ENCODE peak calls at places on chromosomes 11 and 22, in four cellular contexts. Q is astrocyte, F is fibroblast of lung, M is colonic mucosa. X is an unnamed sample.
A peak's percentile ranks its signal among the peaks of the same experiment; 100 is the strongest.

GRCh38 chr11:103035656-103036434 is 56.1 kb downstream of the DCUN1D5 start:
- DNase-seq in F (peak; percentile 80), M (peak; percentile 64), Q (peak; percentile 77), X (peak; percentile 96)

GRCh38 chr11:112995423-112996084 is 34.3 kb downstream of the NCAM1 start:
- DNase-seq in F (no peak), M (no peak), Q (no peak), X (no peak)

GRCh38 chr11:1691027-1691877 is 5.7 kb upstream of the KRTAP5-6 start:
- DNase-seq in M (no peak), Q (no peak), F (no peak), X (no peak)

GRCh38 chr11:48055292-48056132 is 75.2 kb downstream of the PTPRJ start:
- DNase-seq in F (no peak), Q (peak; percentile 93), M (peak; percentile 71), X (peak; percentile 96)

GRCh38 chr22:36775589-36775965 is 342 bp downstream of the IFT27 start:
- DNase-seq in Q (no peak), F (peak; percentile 5), M (peak; percentile 50), X (peak; percentile 7)

GRCh38 chr22:22239311-22239939 is 5.2 kb upstream of the VPREB1 start:
- DNase-seq in Q (no peak), F (no peak), M (no peak), X (no peak)

GRCh38 chr11:134063991-134064747 is 4.7 kb upstream of the JAM3 start:
- DNase-seq in F (no peak), M (no peak), Q (no peak), X (no peak)

GRCh38 chr11:116186592-116186991 is 586.2 kb downstream of the BUD13 start:
- DNase-seq in M (no peak), Q (no peak), F (no peak), X (no peak)

GRCh38 chr11:96311120-96311568 is 31.9 kb downstream of the MAML2 start:
- DNase-seq in Q (peak; percentile 81), M (peak; percentile 48), F (peak; percentile 75), X (peak; percentile 78)

GRCh38 chr22:39219071-39220050 is 25.4 kb downstream of the PDGFB start:
- DNase-seq in M (no peak), Q (no peak), F (no peak), X (no peak)

GRCh38 chr11:107716884-107717532 is 5.2 kb upstream of the SLN start:
- DNase-seq in Q (peak; percentile 75), M (no peak), F (no peak), X (peak; percentile 40)

GRCh38 chr11:59429924-59430516 is 3.8 kb upstream of the OR5A2 start:
- DNase-seq in F (peak; percentile 53), M (peak; percentile 49), Q (peak; percentile 3), X (peak; percentile 86)

GRCh38 chr11:112588252-112588668 is 327.6 kb upstream of the PLET1 start:
- DNase-seq in Q (peak; percentile 61), F (peak; percentile 87), M (peak; percentile 40), X (peak; percentile 90)

GRCh38 chr11:8959546-8960166 is 4.6 kb downstream of the TMEM9B start:
- DNase-seq in Q (peak; percentile 71), M (peak; percentile 58), F (peak; percentile 89), X (peak; percentile 73)

GRCh38 chr11:3133456-3134217 is 31.5 kb downstream of the OSBPL5 start:
- DNase-seq in M (no peak), Q (no peak), F (no peak), X (no peak)

GRCh38 chr11:119100246-119100959 is 1.2 kb downstream of the DPAGT1 start:
- DNase-seq in Q (peak; percentile 33), M (no peak), F (peak; percentile 60), X (peak; percentile 76)

GRCh38 chr11:66934971-66935779 is 23.0 kb downstream of the PC start:
- DNase-seq in M (no peak), Q (peak; percentile 74), F (peak; percentile 90), X (no peak)

GRCh38 chr11:115912484-115912945 is 408.3 kb upstream of the CADM1 start:
- DNase-seq in F (no peak), Q (no peak), M (no peak), X (no peak)

GRCh38 chr11:35145249-35145648 is 6.3 kb downstream of the CD44 start:
- DNase-seq in Q (peak; percentile 61), M (no peak), F (no peak), X (peak; percentile 81)

GRCh38 chr11:12089473-12089872 is 20.9 kb upstream of the MICAL2 start:
- DNase-seq in Q (no peak), F (no peak), M (no peak), X (peak; percentile 58)

GRCh38 chr11:101049123-101049522 is 80.5 kb downstream of the PGR start:
- DNase-seq in Q (no peak), M (no peak), F (no peak), X (peak; percentile 94)

GRCh38 chr11:86468169-86468568 is 93.5 kb downstream of the CCDC81 start:
- DNase-seq in F (no peak), M (no peak), Q (no peak), X (no peak)
- H3K9ac ChIP-seq in F (no peak overlapping the region), M (no peak overlapping the region), Q (no peak overlapping the region), X (no peak overlapping the region)

DNA sequence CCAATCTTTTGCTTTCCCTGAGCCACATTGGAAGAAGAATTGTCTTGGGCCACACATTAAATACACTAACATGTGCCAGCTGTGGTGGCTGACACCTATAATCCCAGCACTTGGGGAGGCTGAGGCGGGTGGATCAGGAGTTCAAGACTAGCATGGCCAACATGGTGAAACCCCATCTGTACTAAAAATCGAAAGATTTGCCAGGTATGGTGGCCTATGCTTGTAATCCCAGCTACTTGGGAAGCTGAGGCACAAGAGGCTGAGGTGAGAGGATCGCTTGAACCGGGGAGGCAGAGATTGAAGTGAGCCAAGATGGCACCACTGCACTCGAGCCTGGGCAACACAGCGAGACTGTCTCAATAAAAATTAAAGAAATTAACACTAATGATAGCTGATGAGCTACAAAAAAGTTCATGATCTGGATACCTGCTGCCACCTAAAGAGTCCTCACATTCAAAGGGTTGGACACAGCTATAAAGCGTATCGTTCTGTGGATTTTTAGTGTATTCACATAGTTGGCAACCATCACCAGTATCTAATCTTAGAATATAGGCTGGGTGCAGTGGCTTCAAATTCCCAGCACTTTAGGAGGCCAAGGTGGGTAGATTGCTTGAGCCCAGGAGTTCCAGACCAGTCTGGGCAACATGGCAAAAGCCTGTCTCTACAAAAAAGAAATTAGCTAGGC is 3.4 kb upstream of the LDHC start:
- DNase-seq in F (no peak), M (no peak), Q (no peak), X (peak; percentile 18)
- H3K27ac ChIP-seq in F (no peak overlapping the region), M (no peak overlapping the region), Q (no peak overlapping the region), X (peak overlapping the region; percentile 69)

GRCh38 chr22:42895541-42895981 is 38.5 kb upstream of the ARFGAP3 start:
- DNase-seq in M (no peak), Q (no peak), F (no peak), X (no peak)
- H3K9ac ChIP-seq in M (no peak overlapping the region), Q (no peak overlapping the region), F (no peak overlapping the region), X (no peak overlapping the region)

DNA sequence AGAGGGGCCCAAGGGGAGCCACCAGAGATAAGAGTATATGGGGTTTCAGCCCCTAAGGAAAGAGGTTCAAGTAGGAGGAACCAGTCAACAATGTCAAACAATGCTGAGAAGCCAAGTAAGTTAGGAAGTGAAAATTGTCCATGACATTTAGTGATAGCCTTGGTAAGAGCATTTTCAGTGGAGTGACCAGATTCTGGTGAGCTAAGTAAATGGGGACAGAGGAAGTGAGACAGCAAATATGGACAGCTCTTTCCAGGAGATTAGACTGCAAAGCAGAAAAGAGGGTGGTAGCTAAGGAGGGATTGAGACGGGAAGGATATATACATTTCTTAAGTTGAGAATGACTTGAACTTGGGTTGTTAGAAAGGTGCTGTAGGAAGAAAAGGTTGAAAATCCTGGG is 22.9 kb downstream of the POLD3 start:
- DNase-seq in Q (no peak), M (no peak), F (no peak), X (no peak)
- H3K27ac ChIP-seq in Q (no peak overlapping the region), M (no peak overlapping the region), F (no peak overlapping the region), X (no peak overlapping the region)

DNA sequence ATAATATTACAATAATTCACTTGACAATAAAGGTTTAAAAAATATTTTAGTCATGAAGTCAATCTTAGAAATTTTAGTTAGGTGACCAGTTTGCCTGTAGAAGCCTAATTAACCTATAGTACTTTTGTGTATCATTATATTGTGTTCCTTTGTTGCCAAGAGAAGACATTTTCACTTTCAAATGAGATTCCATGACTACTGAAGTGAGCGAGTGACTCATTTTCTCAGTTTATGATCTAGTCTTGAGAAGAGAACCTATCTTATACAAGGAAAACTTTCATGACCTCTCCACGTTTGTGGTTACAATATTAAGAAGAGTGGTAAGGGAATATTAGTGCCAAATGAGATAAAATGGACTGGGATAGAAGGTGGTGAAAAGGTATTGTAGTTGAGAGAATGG is 423.9 kb upstream of the CHORDC1 start:
- DNase-seq in M (no peak), F (no peak), Q (no peak), X (peak; percentile 42)
- H3K9ac ChIP-seq in M (no peak overlapping the region), F (no peak overlapping the region), Q (no peak overlapping the region), X (no peak overlapping the region)

GRCh38 chr11:69648679-69649575 is 8.0 kb downstream of the CCND1 start:
- DNase-seq in F (no peak), Q (no peak), M (no peak), X (no peak)

GRCh38 chr11:69647349-69647748 is 6.4 kb downstream of the CCND1 start:
- DNase-seq in Q (no peak), F (no peak), M (no peak), X (no peak)

GRCh38 chr11:69649576-69649900 is 8.6 kb downstream of the CCND1 start:
- DNase-seq in M (no peak), Q (no peak), F (no peak), X (no peak)

GRCh38 chr11:69646493-69647201 is 5.7 kb downstream of the CCND1 start:
- DNase-seq in Q (no peak), M (no peak), F (no peak), X (no peak)

DNA sequence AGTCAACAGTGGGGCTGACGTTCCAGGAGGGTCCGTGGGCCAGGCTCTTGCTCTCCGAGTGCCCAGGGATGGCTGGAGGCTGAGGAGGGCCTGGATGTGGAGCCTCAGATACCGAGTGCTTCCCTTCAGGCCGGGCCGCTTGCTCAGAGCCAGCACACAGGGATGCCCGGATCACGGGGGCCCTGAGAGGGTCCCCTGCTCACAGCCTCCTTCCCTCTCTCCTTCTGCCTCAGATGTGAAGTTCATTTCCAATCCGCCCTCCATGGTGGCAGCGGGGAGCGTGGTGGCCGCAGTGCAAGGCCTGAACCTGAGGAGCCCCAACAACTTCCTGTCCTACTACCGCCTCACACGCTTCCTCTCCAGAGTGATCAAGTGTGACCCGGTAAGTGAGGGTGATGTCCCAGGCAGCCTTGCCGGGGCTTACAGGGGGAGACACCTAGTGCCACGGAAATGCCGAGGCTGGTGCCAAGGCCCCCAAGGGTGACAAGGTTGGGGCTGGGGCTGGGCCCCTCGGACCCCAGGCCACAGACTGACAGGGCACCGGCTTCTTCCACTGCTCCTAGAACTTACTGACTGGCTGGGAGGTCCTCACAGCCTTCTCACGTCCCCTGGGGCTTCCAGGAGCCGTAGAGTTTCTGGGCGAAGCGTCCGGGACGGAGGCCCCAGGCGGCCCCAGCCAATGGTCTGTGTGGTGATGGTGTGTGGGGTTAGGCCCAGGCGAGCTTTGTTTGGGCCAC is 7.0 kb downstream of the CCND1 start:
- DNase-seq in M (no peak), F (no peak), Q (no peak), X (no peak)
- H3K27ac ChIP-seq in M (no peak overlapping the region), F (peak overlapping the region; percentile 13), Q (peak overlapping the region; percentile 16), X (no peak overlapping the region)

X was measured in PC-3.